ENCODE peak calls at places on chromosome 13, in seven cellular contexts. Y, J, C, B, E, D and A are unnamed samples.
A peak's percentile ranks its signal among the peaks of the same experiment; 100 is the strongest.

GRCh38 chr13:97932006-97932405 is 21.5 kb upstream of the IPO5 start:
- DNase-seq in Y (no peak), J (no peak), C (no peak), B (no peak), E (no peak), D (no peak), A (no peak)

GRCh38 chr13:96851856-96852255 is 142.4 kb downstream of the OXGR1 start:
- DNase-seq in Y (no peak), J (no peak), C (no peak), B (no peak), E (no peak), D (no peak), A (no peak)

GRCh38 chr13:27442797-27443196 is 7.6 kb downstream of the MTIF3 start:
- DNase-seq in Y (no peak), J (no peak), C (no peak), B (no peak), E (no peak), D (no peak), A (no peak)

GRCh38 chr13:77034883-77035282 is 7.9 kb upstream of the FBXL3 start:
- DNase-seq in Y (no peak), J (no peak), C (no peak), B (no peak), E (no peak), D (no peak), A (no peak)

GRCh38 chr13:41311607-41312500 is 787 bp downstream of the NAA16 start:
- DNase-seq in Y (peak; percentile 67), J (peak; percentile 69), C (peak; percentile 68), B (no peak), E (no peak), D (peak; percentile 37), A (peak; percentile 62)

GRCh38 chr13:43269037-43269476 is 245.7 kb downstream of the DNAJC15 start:
- DNase-seq in Y (no peak), J (no peak), C (peak; percentile 84), B (peak; percentile 34), E (no peak), D (peak; percentile 44), A (peak; percentile 20)

GRCh38 chr13:110877737-110878136 is 37.1 kb downstream of the ANKRD10 start:
- DNase-seq in Y (no peak), J (no peak), C (no peak), B (no peak), E (no peak), D (no peak), A (no peak)

GRCh38 chr13:108496364-108497215 is 132.8 kb upstream of the MYO16 start:
- DNase-seq in Y (no peak), J (peak; percentile 78), C (no peak), B (no peak), E (peak; percentile 41), D (no peak), A (peak; percentile 50)

GRCh38 chr13:112905086-112905485 is 63.9 kb upstream of the MCF2L start:
- DNase-seq in Y (no peak), J (peak; percentile 61), C (no peak), B (no peak), E (peak; percentile 61), D (no peak), A (no peak)

GRCh38 chr13:40527914-40528313 is 138.5 kb downstream of the FOXO1 start:
- DNase-seq in Y (no peak), J (no peak), C (no peak), B (no peak), E (no peak), D (no peak), A (no peak)

GRCh38 chr13:43880930-43881329 is 1.2 kb downstream of the LACC1 start:
- DNase-seq in Y (peak; percentile 54), J (no peak), C (no peak), B (no peak), E (no peak), D (no peak), A (no peak)

DNA sequence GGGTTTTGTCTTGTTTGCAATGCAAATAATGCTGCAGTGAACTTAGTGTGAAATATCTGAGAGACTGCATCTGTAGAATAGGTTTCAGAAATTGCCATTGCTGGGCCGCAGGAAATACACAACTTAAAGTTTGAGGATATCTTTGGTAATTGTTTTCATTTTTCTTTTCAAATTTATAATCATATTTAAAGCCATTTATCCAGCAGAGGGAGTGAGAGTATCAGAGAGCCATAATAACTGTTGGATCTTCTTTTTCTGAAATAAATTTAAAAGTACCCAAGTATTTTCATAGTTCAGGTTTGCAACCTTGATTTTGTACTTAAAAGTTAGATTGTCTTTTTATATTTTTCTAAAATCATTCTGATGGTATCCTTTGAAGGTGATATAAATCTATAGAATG is 99.4 kb downstream of the ZMYM2 start:
- DNase-seq in Y (no peak), J (no peak), C (no peak), B (no peak), E (no peak), D (no peak), A (no peak)
- TF ChIP-seq CTCF in Y (no peak), J (no peak), C (no peak), B (no peak), E (peak; percentile 18), D (no peak), A (no peak)

GRCh38 chr13:83057119-83057518 is 825.2 kb downstream of the SLITRK1 start:
- DNase-seq in Y (no peak), J (no peak), C (no peak), B (no peak), E (no peak), D (no peak), A (no peak)
- TF ChIP-seq CTCF in Y (no peak), J (no peak), C (no peak), B (no peak), E (no peak), D (no peak), A (no peak)

GRCh38 chr13:73421310-73421912 is 362.6 kb downstream of the KLF5 start:
- DNase-seq in Y (no peak), J (no peak), C (no peak), B (no peak), E (no peak), D (no peak), A (no peak)

GRCh38 chr13:73412933-73413332 is 354.1 kb downstream of the KLF5 start:
- DNase-seq in Y (no peak), J (no peak), C (no peak), B (no peak), E (no peak), D (no peak), A (no peak)

GRCh38 chr13:73422973-73423372 is 364.2 kb downstream of the KLF5 start:
- DNase-seq in Y (no peak), J (no peak), C (no peak), B (no peak), E (no peak), D (no peak), A (no peak)

GRCh38 chr13:73416093-73416492 is 357.3 kb downstream of the KLF5 start:
- DNase-seq in Y (no peak), J (no peak), C (no peak), B (no peak), E (no peak), D (no peak), A (no peak)

GRCh38 chr13:73417012-73417615 is 358.3 kb downstream of the KLF5 start:
- DNase-seq in Y (peak; percentile 16), J (no peak), C (no peak), B (peak; percentile 5), E (no peak), D (no peak), A (no peak)
- TF ChIP-seq CTCF in Y (no peak), J (peak; percentile 67), C (no peak), B (peak; percentile 27), E (peak; percentile 62), D (no peak), A (no peak)

GRCh38 chr13:49679244-49679643 is 12.0 kb downstream of the EBPL start:
- DNase-seq in Y (peak; percentile 46), J (peak; percentile 10), C (no peak), B (no peak), E (no peak), D (no peak), A (no peak)
- TF ChIP-seq CTCF in Y (no peak), J (no peak), C (no peak), B (peak; percentile 10), E (no peak), D (no peak), A (no peak)

DNA sequence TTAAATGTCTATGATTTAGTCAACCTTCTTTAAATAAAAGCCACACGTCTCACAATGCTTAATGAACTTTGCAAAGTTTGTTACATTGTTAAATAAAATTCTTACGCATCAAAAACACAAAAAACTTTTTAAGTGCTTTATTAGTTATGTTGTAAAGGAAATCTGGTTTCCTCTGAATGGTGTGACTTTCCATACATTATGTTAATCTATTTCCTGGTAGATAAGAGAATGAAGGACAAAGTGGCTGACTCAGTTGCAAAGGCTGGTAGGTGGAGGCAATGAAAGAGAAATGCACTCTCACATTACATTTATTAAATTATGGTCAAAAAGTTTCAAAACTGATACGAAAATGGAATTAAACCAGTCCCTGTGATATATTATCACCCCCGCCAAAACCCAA is 15.9 kb downstream of the KLF12 start:
- DNase-seq in Y (no peak), J (no peak), C (no peak), B (no peak), E (no peak), D (no peak), A (no peak)
- TF ChIP-seq CTCF in Y (no peak), J (no peak), C (no peak), B (no peak), E (no peak), D (no peak), A (no peak)

DNA sequence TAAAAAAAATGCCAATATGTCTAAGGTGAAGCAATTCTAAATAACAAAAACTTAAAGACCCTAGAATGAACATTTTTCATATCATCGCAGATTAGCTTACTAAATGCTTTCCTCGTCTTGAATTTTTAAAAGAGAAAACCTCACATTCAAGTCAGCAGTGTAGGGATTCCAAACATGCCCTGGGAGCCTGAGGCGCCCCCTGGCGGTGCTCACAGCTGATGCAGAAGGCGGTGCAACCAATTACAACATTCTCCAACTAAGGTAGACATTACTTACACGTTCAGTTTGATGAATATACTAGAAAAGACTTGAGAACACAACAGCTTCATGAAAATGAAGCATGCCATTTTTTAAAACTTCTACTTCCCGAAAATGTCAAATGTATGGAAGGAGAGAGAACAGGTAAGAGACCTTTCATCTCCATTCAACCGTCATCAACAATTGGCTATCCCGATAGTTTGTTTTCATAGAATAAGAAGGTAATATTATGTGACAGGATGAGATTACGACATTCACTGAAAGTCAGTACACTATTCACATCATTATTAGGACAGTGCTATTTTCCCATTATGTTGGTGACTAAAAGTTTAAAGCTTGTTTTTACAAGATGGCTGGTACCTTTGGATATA is 304.4 kb downstream of the DCLK1 start:
- DNase-seq in Y (peak; percentile 41), J (peak; percentile 79), C (no peak), B (no peak), E (peak; percentile 41), D (no peak), A (peak; percentile 15)
- TF ChIP-seq CTCF in Y (no peak), J (peak; percentile 81), C (no peak), B (peak; percentile 12), E (peak; percentile 82), D (no peak), A (peak; percentile 27)